ENCODE peak calls at places on chromosomes 4 and X, in seven cellular contexts. O, Q, F, G, P, Y and X are unnamed samples.

GRCh38 chr4:34733185-34733916 is 1511.0 kb downstream of the ARAP2 start:
- DNase-seq in O (no peak), P (no peak), Y (no peak), Q (no peak), F (no peak), G (peak; percentile 42), X (no peak)

GRCh38 chr4:15405069-15405468 is 22.8 kb upstream of the C1QTNF7 start:
- DNase-seq in O (no peak), P (no peak), Y (no peak), Q (no peak), G (no peak), F (no peak), X (no peak)

GRCh38 chr4:126955292-126956191 is 677.2 kb upstream of the INTU start:
- DNase-seq in F (no peak), P (no peak), Y (no peak), Q (no peak), G (no peak), O (no peak), X (no peak)

GRCh38 chrX:133555796-133556458 is 140.6 kb upstream of the GPC4 start:
- DNase-seq in Q (no peak), O (no peak), F (no peak), P (no peak), Y (no peak), G (no peak), X (no peak)

GRCh38 chrX:124127496-124127895 is 166.0 kb downstream of the STAG2 start:
- DNase-seq in Q (no peak), Y (no peak), F (no peak), G (no peak), O (no peak), P (no peak), X (no peak)

GRCh38 chrX:153775293-153775595 is 5.6 kb upstream of the SRPK3 start:
- DNase-seq in O (no peak), F (no peak), G (no peak), Y (no peak), Q (no peak), P (no peak), X (no peak)

GRCh38 chr4:168769857-168770256 is 240.2 kb downstream of the CBR4 start:
- DNase-seq in G (no peak), Y (no peak), P (no peak), F (no peak), Q (no peak), O (no peak), X (no peak)

GRCh38 chrX:119880552-119881437 is 9.2 kb downstream of the NDUFA1 start:
- DNase-seq in P (peak; percentile 27), Y (no peak), G (peak; percentile 7), O (no peak), Q (peak; percentile 68), F (no peak), X (no peak)

GRCh38 chr4:119290598-119290997 is 31.3 kb downstream of the FABP2 start:
- DNase-seq in O (no peak), F (no peak), G (no peak), P (no peak), Q (no peak), Y (no peak), X (no peak)

GRCh38 chr4:10118355-10119004 is 1.9 kb upstream of the WDR1 start:
- DNase-seq in P (no peak), Y (no peak), Q (no peak), F (no peak), O (no peak), G (no peak), X (no peak)

GRCh38 chr4:124980276-124980752 is 267.8 kb upstream of the ANKRD50 start:
- DNase-seq in Q (peak; percentile 57), F (no peak), Y (no peak), P (no peak), G (no peak), O (no peak), X (no peak)

GRCh38 chr4:13248621-13249298 is 235.4 kb downstream of the RAB28 start:
- DNase-seq in Y (no peak), O (no peak), G (no peak), F (no peak), P (no peak), Q (peak; percentile 4), X (no peak)

GRCh38 chr4:10386044-10386443 is 71.2 kb downstream of the ZNF518B start:
- DNase-seq in P (no peak), O (no peak), F (no peak), G (no peak), Y (no peak), Q (no peak), X (no peak)

GRCh38 chrX:374566-374965 is 12.1 kb downstream of the PPP2R3B start:
- DNase-seq in O (no peak), F (no peak), Y (no peak), Q (no peak), G (no peak), P (no peak), X (no peak)

GRCh38 chr4:8035371-8035780 is 95.7 kb upstream of the AFAP1 start:
- DNase-seq in P (peak; percentile 79), O (no peak), F (no peak), Q (peak; percentile 37), Y (no peak), G (no peak), X (no peak)

GRCh38 chrX:19866626-19867410 is 20.6 kb downstream of the SH3KBP1 start:
- DNase-seq in Y (no peak), G (peak; percentile 11), P (no peak), Q (no peak), F (no peak), O (no peak), X (no peak)

GRCh38 chrX:43148305-43148704 is 370.3 kb upstream of the PPP1R2C start:
- DNase-seq in O (no peak), Y (no peak), F (no peak), G (no peak), Q (no peak), P (no peak), X (no peak)

GRCh38 chrX:68983004-68983857 is 154.4 kb downstream of the EFNB1 start:
- DNase-seq in G (no peak), F (no peak), Y (no peak), O (no peak), P (no peak), Q (no peak), X (no peak)

GRCh38 chrX:151624677-151625076 is 61.2 kb downstream of the PASD1 start:
- DNase-seq in F (no peak), P (no peak), G (no peak), Q (no peak), Y (no peak), O (no peak), X (no peak)

GRCh38 chr4:8772499-8773123 is 99.0 kb downstream of the HMX1 start:
- DNase-seq in Y (no peak), Q (no peak), F (peak; percentile 34), P (no peak), O (no peak), G (no peak), X (no peak)

GRCh38 chr4:9946171-9946570 is 75.1 kb downstream of the SLC2A9 start:
- DNase-seq in G (no peak), Q (no peak), P (no peak), Y (no peak), O (no peak), F (no peak), X (no peak)

GRCh38 chr4:136713140-136713539 is 819.2 kb downstream of the PCDH18 start:
- DNase-seq in F (no peak), Q (peak; percentile 41), P (no peak), O (no peak), G (peak; percentile 31), Y (no peak), X (no peak)

GRCh38 chr4:72991889-72992288 is 77.6 kb downstream of the COX18 start:
- DNase-seq in G (no peak), P (no peak), F (no peak), Q (no peak), Y (no peak), O (no peak), X (no peak)

GRCh38 chrX:19721726-19722370 is 165.6 kb downstream of the SH3KBP1 start:
- DNase-seq in G (peak; percentile 81), Q (no peak), F (no peak), O (no peak), P (no peak), Y (no peak), X (no peak)

GRCh38 chr4:137905930-137906329 is 336.2 kb downstream of the SLC7A11 start:
- DNase-seq in G (no peak), O (no peak), Q (peak; percentile 14), P (no peak), F (no peak), Y (no peak), X (no peak)

GRCh38 chr4:118801895-118802575 is 33.9 kb downstream of the SEC24D start:
- DNase-seq in O (no peak), G (no peak), Y (no peak), P (no peak), Q (no peak), F (no peak), X (no peak)

GRCh38 chrX:44003975-44004374 is 30.8 kb upstream of the NDP start:
- DNase-seq in Q (peak; percentile 27), P (no peak), Y (no peak), F (no peak), O (no peak), G (peak; percentile 23), X (no peak)

GRCh38 chrX:9942086-9942485 is 25.1 kb upstream of the CLDN34 start:
- DNase-seq in Q (no peak), P (no peak), Y (peak; percentile 9), G (no peak), F (no peak), O (no peak), X (peak; percentile 7)

GRCh38 chr4:22483551-22483981 is 32.3 kb downstream of the ADGRA3 start:
- DNase-seq in F (no peak), Y (no peak), G (peak; percentile 31), O (no peak), Q (peak; percentile 51), P (no peak), X (no peak)

GRCh38 chrX:76253432-76253831 is 80.6 kb downstream of the PBDC1 start:
- DNase-seq in P (peak; percentile 28), G (peak; percentile 3), Q (peak; percentile 42), Y (peak; percentile 7), O (no peak), F (no peak), X (no peak)

GRCh38 chr4:15011166-15011565 is 8.9 kb downstream of the CPEB2 start:
- DNase-seq in Q (no peak), Y (no peak), F (no peak), O (no peak), P (no peak), G (no peak), X (no peak)

GRCh38 chr4:33746979-33747378 is 2497.3 kb downstream of the ARAP2 start:
- DNase-seq in F (no peak), G (peak; percentile 19), P (no peak), Y (no peak), O (no peak), Q (no peak), X (no peak)

GRCh38 chrX:8084023-8084422 is 87.0 kb downstream of the VCX2 start:
- DNase-seq in Y (no peak), O (no peak), G (no peak), Q (peak; percentile 52), P (no peak), F (no peak), X (no peak)

GRCh38 chr4:166034965-166035364 is 161.9 kb downstream of the TLL1 start:
- DNase-seq in G (no peak), P (no peak), F (no peak), O (no peak), Y (no peak), Q (no peak), X (no peak)

GRCh38 chrX:15747626-15748173 is 9.6 kb downstream of the CA5B start:
- DNase-seq in Y (no peak), G (no peak), Q (no peak), P (no peak), O (no peak), F (no peak), X (no peak)